ENCODE peak calls at places on chromosomes 16 and 17, in five cellular contexts. Q, O, B, R and H are unnamed samples.

GRCh38 chr17:79647456-79647915 is 36.6 kb upstream of the RBFOX3 start:
- DNase-seq in B (peak), Q (no peak), R (no peak), O (no peak), H (no peak)

GRCh38 chr16:69564845-69565610 is 738 bp upstream of the NFAT5 start:
- DNase-seq in Q (no peak), R (no peak), B (no peak), O (no peak), H (no peak)

GRCh38 chr16:69514366-69514765 is 51.4 kb upstream of the NFAT5 start:
- DNase-seq in R (no peak), O (no peak), B (no peak), Q (no peak), H (no peak)

GRCh38 chr16:72442381-72443158 is 270.6 kb upstream of the PMFBP1 start:
- DNase-seq in O (no peak), R (peak), B (no peak), Q (no peak), H (no peak)

GRCh38 chr16:2486645-2487516 is 12.0 kb downstream of the TBC1D24 start:
- DNase-seq in R (no peak), B (no peak), Q (no peak), O (peak), H (no peak)

GRCh38 chr17:8359769-8360168 is 16.7 kb downstream of the KRABD2 start:
- DNase-seq in Q (peak), O (no peak), B (no peak), R (no peak), H (no peak)

GRCh38 chr16:72094266-72094610 is 591 bp downstream of the DHX38 start:
- DNase-seq in R (no peak), B (no peak), O (no peak), Q (no peak), H (no peak)

GRCh38 chr17:67520282-67520906 is 143.3 kb downstream of the PITPNC1 start:
- DNase-seq in Q (no peak), O (no peak), B (no peak), R (no peak), H (no peak)

GRCh38 chr16:9046667-9047055 is 44.8 kb upstream of the HAPSTR1 start:
- DNase-seq in B (no peak), O (no peak), R (no peak), Q (no peak), H (no peak)

GRCh38 chr16:79190542-79190941 is 410.0 kb downstream of the MAF start:
- DNase-seq in Q (no peak), O (no peak), R (no peak), B (no peak), H (no peak)

GRCh38 chr17:608911-609882 is 105.4 kb downstream of the VPS53 start:
- DNase-seq in Q (no peak), B (no peak), R (no peak), O (peak), H (no peak)

GRCh38 chr17:47332287-47332686 is 8.5 kb downstream of the EFCAB13 start:
- DNase-seq in B (no peak), R (no peak), O (no peak), Q (no peak), H (no peak)

GRCh38 chr16:81266680-81267095 is 28.2 kb downstream of the BCO1 start:
- DNase-seq in B (no peak), Q (no peak), O (no peak), R (no peak), H (no peak)

GRCh38 chr17:82385559-82386255 is 14.1 kb downstream of the UTS2R start:
- DNase-seq in R (no peak), O (no peak), B (no peak), Q (no peak), H (no peak)

GRCh38 chr17:81557276-81558114 is 5.3 kb upstream of the FAAP100 start:
- DNase-seq in B (no peak), R (no peak), Q (no peak), O (no peak), H (no peak)

GRCh38 chr16:1379863-1380174 is 28.1 kb downstream of the GNPTG start:
- DNase-seq in R (peak), B (no peak), Q (no peak), O (no peak), H (no peak)

GRCh38 chr17:28912281-28912937 is 9.5 kb upstream of the DHRS13 start:
- DNase-seq in B (peak), O (no peak), R (no peak), Q (peak), H (no peak)

GRCh38 chr17:10151667-10152496 is 46.5 kb downstream of the GAS7 start:
- DNase-seq in R (no peak), O (no peak), B (no peak), Q (no peak), H (no peak)

GRCh38 chr17:50423553-50424159 is 2.4 kb upstream of the ACSF2 start:
- DNase-seq in O (no peak), Q (peak), B (no peak), R (peak), H (peak)

GRCh38 chr17:33192961-33193911 is 99.9 kb downstream of the ASIC2 start:
- DNase-seq in O (no peak), R (no peak), Q (no peak), B (peak), H (no peak)

GRCh38 chr17:50290074-50290702 is 15.9 kb downstream of the TMEM92 start:
- DNase-seq in Q (no peak), B (no peak), O (no peak), R (no peak), H (peak)

GRCh38 chr17:43791589-43791988 is 11.4 kb downstream of the CFAP97D1 start:
- DNase-seq in R (peak), O (no peak), B (no peak), Q (peak), H (peak)

GRCh38 chr17:79993390-79994221 is 42.1 kb downstream of the TBC1D16 start:
- DNase-seq in Q (no peak), O (no peak), B (no peak), R (peak), H (no peak)

GRCh38 chr16:60979119-60979518 is 1057.1 kb downstream of the CDH8 start:
- DNase-seq in R (no peak), Q (no peak), B (no peak), O (no peak), H (no peak)

GRCh38 chr17:82100502-82101298 is 2.7 kb upstream of the FASN start:
- DNase-seq in O (no peak), R (no peak), B (no peak), Q (no peak), H (no peak)

GRCh38 chr16:1420111-1420539 is 422 bp downstream of the UQCC4 start:
- DNase-seq in B (no peak), O (no peak), Q (no peak), R (no peak), H (no peak)

GRCh38 chr16:89546781-89547180 is 13.7 kb upstream of the RPL13 start:
- DNase-seq in R (no peak), O (no peak), Q (no peak), B (no peak), H (no peak)

GRCh38 chr16:89545831-89546574 is 14.5 kb upstream of the RPL13 start:
- DNase-seq in O (no peak), B (no peak), R (peak), Q (no peak), H (no peak)

GRCh38 chr16:89544713-89545043 is 15.8 kb upstream of the RPL13 start:
- DNase-seq in B (no peak), O (no peak), R (no peak), Q (no peak), H (no peak)

GRCh38 chr16:89544113-89544512 is 16.4 kb upstream of the RPL13 start:
- DNase-seq in Q (no peak), B (no peak), O (no peak), R (no peak), H (no peak)

DNA sequence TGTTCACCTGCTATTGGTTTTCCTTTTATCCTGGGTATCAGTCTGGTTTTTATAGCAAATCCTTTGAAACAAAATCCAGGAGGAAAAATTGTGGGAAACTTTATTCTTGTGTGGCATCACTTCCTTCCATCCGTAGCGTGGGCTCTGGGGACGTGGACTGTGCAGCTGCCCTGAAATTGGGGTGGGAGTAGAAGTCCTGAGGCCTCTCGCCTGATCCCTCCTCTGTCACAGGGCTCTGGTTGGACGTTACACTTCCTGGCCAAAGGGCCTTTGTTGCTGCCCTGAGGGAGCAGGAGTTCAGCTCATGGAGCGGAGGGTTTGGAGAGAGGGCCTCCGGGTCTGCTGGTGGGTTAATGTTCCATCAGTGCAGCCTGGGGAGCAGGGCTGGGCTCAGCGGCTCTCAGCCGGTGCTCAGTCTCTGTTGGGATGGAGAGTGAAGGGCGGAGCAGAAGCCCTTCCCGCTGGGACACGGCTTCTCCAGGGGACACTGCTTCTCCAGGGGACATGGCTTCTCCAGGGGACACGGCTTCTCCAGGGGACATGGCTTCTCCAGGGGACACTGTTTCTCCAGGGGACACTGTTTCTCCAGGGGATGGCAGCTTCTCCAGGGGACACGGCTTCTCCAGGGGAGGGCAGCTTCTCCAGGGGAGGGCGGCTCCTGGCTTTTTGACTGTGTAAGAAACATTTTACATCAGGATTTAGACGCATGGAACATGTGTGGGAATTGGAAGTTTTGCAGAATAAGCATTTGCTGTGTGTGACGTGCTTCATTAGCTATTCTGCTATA is 15.2 kb upstream of the RPL13 start:
- DNase-seq in R (peak), B (no peak), Q (no peak), O (no peak), H (no peak)
- TF ChIP-seq SP1 in R (no peak), B (no peak), Q (no peak), O (no peak), H (no peak)

DNA sequence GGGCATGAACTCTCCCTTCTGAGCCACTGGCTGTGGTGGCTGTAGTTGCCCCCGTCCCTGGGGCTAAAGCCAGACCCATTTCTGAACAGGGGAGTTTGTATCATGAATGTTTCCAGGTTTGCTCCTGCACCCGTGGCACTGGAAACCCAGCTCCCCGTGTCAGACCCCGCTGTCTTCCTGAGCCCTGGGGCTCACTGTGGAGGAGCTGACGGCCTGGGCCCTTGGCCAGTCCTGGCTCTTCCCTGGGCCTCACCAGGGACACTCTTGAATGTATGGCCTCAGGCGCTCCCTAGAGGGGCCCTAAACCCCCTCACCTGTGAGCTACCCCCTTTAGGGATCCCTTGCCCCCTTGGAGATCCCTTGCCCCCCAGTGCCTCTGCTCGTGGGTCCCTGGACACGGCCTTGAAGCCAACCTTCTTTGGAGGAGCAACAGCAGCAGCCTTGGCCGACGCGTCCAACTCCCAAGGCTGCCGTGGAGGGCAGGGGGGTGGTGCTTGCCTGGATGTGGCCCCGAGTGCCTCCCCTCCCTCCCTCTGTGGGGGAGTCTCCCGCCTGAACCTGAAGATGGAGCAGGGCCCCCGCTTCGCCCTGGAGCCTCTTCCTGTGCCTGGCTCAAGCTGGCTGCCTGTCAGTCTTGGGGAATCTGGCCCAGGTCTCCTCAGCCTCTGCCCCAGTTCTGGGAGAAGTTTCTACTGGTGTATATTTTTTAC is 15.9 kb downstream of the CASKIN2 start:
- DNase-seq in O (no peak), B (no peak), Q (peak), R (no peak), H (no peak)
- TF ChIP-seq ZNF274 in O (no peak), B (no peak), Q (no peak), R (no peak), H (no peak)

GRCh38 chr16:6687593-6687992 is 645.1 kb upstream of the RBFOX1 start:
- DNase-seq in R (no peak), Q (peak), O (no peak), B (no peak), H (no peak)
- TF ChIP-seq SP1 in R (no peak), Q (no peak), O (no peak), B (no peak), H (no peak)

DNA sequence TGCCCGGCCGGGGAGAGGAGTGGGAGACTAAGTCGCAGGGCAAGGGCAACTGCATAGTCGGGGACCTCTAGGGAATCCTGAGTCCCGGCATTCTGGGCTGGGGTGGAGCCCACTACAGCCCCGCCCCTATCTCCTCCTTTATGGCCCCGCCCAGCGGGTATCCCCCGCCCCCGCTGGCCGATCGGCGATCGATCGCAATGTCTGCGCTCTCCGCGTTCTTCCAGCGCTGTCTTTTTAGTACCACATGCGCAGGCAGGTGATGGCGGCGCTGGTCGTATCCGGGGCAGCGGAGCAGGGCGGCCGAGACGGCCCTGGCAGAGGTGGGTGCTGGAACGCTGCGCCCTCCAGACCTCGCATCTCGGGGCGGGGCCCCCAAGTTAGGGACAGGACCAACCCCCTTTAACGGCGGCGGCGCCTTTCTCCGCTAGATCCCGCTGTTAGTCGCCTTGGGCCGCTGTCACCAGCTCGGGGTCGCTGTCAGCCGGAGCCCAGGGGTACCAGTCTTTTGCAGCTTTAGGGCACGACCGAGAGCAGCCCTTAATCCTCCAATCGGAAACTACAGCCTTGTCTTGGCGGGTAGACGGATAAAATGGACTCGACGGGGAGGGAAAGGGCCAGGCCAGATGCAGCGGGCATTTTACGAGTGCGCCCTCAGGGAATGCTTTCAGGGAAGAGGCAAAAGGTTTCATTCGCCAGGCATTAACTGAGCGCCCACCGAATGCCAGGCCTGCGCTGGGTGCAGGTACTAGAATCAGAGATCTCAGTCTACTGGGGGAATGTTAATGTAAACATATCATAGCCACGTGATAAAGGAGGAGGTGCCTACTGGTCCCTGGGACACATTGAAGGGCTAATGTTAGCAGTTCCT is at the start of gene DPH1:
- DNase-seq in B (peak), R (peak), Q (peak), O (peak), H (peak)
- TF ChIP-seq ZNF274 in B (no peak), R (peak), Q (no peak), O (no peak), H (no peak)

GRCh38 chr16:67024384-67024896 is 4.5 kb upstream of the CBFB start:
- DNase-seq in O (no peak), B (no peak), R (no peak), Q (no peak), H (no peak)

GRCh38 chr16:67023689-67024088 is 5.3 kb upstream of the CBFB start:
- DNase-seq in Q (no peak), O (no peak), R (no peak), B (no peak), H (no peak)

GRCh38 chr16:67025151-67025550 is 3.8 kb upstream of the CBFB start:
- DNase-seq in R (peak), O (no peak), B (no peak), Q (no peak), H (no peak)

GRCh38 chr16:67021321-67021720 is 7.6 kb upstream of the CBFB start:
- DNase-seq in R (no peak), O (no peak), Q (no peak), B (no peak), H (no peak)

DNA sequence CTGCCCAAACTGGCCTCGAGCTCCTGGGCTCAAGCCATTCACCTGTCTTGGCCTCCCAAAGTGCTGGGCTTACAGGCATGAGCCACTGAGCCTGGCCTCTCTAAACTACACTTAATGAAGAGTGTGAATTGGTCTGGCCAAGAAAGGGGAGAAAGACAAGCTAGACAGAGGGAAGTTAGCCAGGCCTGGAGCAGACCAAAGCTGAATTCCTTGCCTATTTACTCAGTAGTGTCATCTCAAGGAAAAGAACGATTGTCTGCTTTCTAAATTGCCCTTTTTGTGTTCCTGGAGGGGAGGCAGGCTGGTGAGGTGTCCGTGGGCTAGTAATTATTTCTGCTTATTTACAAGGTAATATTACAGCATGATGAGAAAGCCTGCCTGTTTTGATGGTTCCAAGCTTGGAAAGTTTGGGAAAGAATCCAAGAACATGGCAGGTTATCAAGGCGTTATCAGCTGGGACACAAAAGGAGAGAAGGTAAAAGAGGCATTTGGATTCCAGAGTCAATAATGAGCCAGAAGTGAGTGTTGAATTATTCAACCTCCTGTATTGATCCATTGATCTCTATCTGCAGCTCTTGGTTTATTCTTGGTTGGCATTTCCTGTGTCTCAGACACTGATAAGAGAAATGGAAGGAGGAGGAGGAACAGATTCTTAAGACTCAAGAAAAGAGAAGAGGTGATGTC is 6.3 kb upstream of the CBFB start:
- DNase-seq in R (no peak), O (no peak), Q (no peak), B (no peak), H (no peak)
- TF ChIP-seq SP1 in R (no peak), O (no peak), Q (no peak), B (no peak), H (no peak)

GRCh38 chr17:56810286-56810781 is 23.4 kb downstream of the C17orf67 start:
- DNase-seq in Q (no peak), O (no peak), R (no peak), B (no peak), H (no peak)

GRCh38 chr17:56810846-56811775 is 22.6 kb downstream of the C17orf67 start:
- DNase-seq in B (no peak), O (no peak), Q (no peak), R (no peak), H (no peak)

GRCh38 chr17:56809820-56810179 is 23.9 kb downstream of the C17orf67 start:
- DNase-seq in R (no peak), B (no peak), O (no peak), Q (no peak), H (no peak)

GRCh38 chr17:56815711-56816110 is 18.0 kb downstream of the C17orf67 start:
- DNase-seq in O (no peak), Q (no peak), R (no peak), B (no peak), H (no peak)

DNA sequence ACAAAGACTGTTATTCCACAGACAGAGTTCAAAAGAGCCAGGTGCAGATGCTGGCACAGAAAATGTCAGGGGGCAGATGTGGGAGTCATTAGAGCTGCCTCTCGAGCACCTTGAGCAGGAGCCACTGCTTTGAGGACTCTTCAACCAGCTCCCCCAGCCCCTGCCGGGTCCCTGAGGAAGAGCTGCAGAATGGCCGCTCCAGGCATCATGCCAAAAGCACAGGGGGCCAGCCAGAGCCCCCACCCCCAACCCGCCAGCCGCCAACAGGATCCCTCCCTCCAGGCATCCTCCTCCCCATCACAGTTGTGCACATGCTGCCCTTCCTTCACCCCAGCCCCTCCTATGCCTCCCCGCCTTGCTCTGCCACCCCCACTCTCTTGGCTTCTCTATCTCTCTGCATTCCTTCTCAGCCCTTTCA is 20.7 kb downstream of the C17orf67 start:
- DNase-seq in R (no peak), B (no peak), O (no peak), Q (no peak), H (no peak)
- TF ChIP-seq ZNF274 in R (no peak), B (no peak), O (no peak), Q (no peak), H (no peak)